ENCODE peak calls at places on chromosome 20, in eight cellular contexts. L is CD8-positive, alpha-beta T cell; J is RPMI8226; U is caudate nucleus; X is choroid plexus epithelial cell; E is KG1; C is stimulated activated CD4-positive, alpha-beta T cell treated with anti-CD3 and anti-CD28 coated beads, Interleukin-1b, Interleukin-23, amount 100 ng/mL, for 1 hour; W is GM19239. M is an unnamed sample.

GRCh38 chr20:25259788-25260254 is 11.9 kb downstream of the PYGB start:
- DNase-seq in L (no peak), J (no peak), C (no peak), X (no peak), W (no peak), U (no peak), E (no peak), M (no peak)

GRCh38 chr20:41643504-41643938 is 25.3 kb upstream of the CHD6 start:
- DNase-seq in U (peak), X (peak), J (no peak), L (no peak), C (no peak), E (no peak), W (no peak), M (no peak)

GRCh38 chr20:22374678-22375590 is 209.4 kb downstream of the FOXA2 start:
- DNase-seq in U (no peak), C (no peak), W (no peak), J (no peak), X (peak), E (no peak), L (no peak), M (no peak)

GRCh38 chr20:33437141-33437911 is 6.2 kb downstream of the SNTA1 start:
- DNase-seq in W (no peak), J (peak), U (peak), X (peak), L (no peak), E (no peak), C (no peak), M (peak)

GRCh38 chr20:3663031-3663701 is at the start of gene GFRA4:
- DNase-seq in U (no peak), E (no peak), C (no peak), W (no peak), L (no peak), X (no peak), J (no peak), M (no peak)

GRCh38 chr20:32521780-32522524 is 63.2 kb downstream of the NOL4L start:
- DNase-seq in J (peak), C (no peak), L (peak), X (peak), U (peak), E (no peak), W (peak), M (peak)

GRCh38 chr20:1937316-1937976 is 42.2 kb downstream of the SIRPA start:
- DNase-seq in J (no peak), C (no peak), E (no peak), X (no peak), U (no peak), W (no peak), L (no peak), M (no peak)

GRCh38 chr20:38355161-38356012 is 9.1 kb downstream of the LBP start:
- DNase-seq in W (no peak), J (peak), U (no peak), X (no peak), L (no peak), E (no peak), C (no peak), M (no peak)

GRCh38 chr20:15842872-15843271 is 730.4 kb downstream of the KIF16B start:
- DNase-seq in J (no peak), X (no peak), E (no peak), W (peak), C (no peak), L (no peak), U (no peak), M (no peak)

GRCh38 chr20:63381781-63382431 is 20.8 kb upstream of the CHRNA4 start:
- DNase-seq in E (no peak), L (no peak), W (peak), U (no peak), C (no peak), X (peak), J (no peak), M (no peak)

GRCh38 chr20:51420111-51420510 is 122.4 kb downstream of the NFATC2 start:
- DNase-seq in J (no peak), E (no peak), L (no peak), U (no peak), W (no peak), X (peak), C (no peak), M (no peak)

GRCh38 chr20:12989586-12989985 is 19.2 kb upstream of the SPTLC3 start:
- DNase-seq in U (no peak), E (no peak), L (no peak), J (no peak), C (no peak), W (no peak), X (no peak), M (no peak)

GRCh38 chr20:54479138-54479906 is 3.9 kb downstream of the DOK5 start:
- DNase-seq in X (no peak), E (no peak), J (peak), W (peak), L (no peak), C (no peak), U (no peak), M (no peak)

GRCh38 chr20:36676701-36677421 is 30.9 kb upstream of the SLA2 start:
- DNase-seq in E (no peak), U (no peak), W (no peak), J (no peak), L (no peak), X (no peak), C (no peak), M (no peak)

GRCh38 chr20:58639182-58640146 is 11.6 kb upstream of the STX16 start:
- DNase-seq in X (no peak), J (no peak), L (no peak), C (no peak), U (no peak), E (no peak), W (no peak), M (no peak)

GRCh38 chr20:35491823-35492222 is 36.4 kb downstream of the CEP250 start:
- DNase-seq in J (no peak), X (peak), U (no peak), L (no peak), W (no peak), C (no peak), E (no peak), M (no peak)

GRCh38 chr20:51500311-51500710 is 42.2 kb downstream of the NFATC2 start:
- DNase-seq in W (peak), J (no peak), X (no peak), E (no peak), U (peak), L (peak), C (peak), M (no peak)

GRCh38 chr20:37414636-37415035 is 68.7 kb downstream of the SRC start:
- DNase-seq in J (no peak), X (no peak), E (no peak), W (no peak), L (no peak), U (no peak), C (no peak), M (no peak)

GRCh38 chr20:64102647-64103354 is 4.6 kb downstream of the NPBWR2 start:
- DNase-seq in W (no peak), X (no peak), U (no peak), C (no peak), J (peak), E (no peak), L (no peak), M (peak)

GRCh38 chr20:2132461-2132901 is 30.9 kb downstream of the STK35 start:
- DNase-seq in C (no peak), W (no peak), L (no peak), E (no peak), X (no peak), J (no peak), U (no peak), M (no peak)

GRCh38 chr20:38723982-38724602 is at the start of gene SLC32A1:
- DNase-seq in X (no peak), J (no peak), E (no peak), U (peak), C (no peak), W (peak), L (no peak), M (no peak)

GRCh38 chr20:5136096-5136495 is 9.3 kb downstream of the CDS2 start:
- DNase-seq in X (no peak), J (no peak), E (no peak), U (no peak), L (no peak), W (no peak), C (no peak), M (no peak)

GRCh38 chr20:62618622-62619529 is 23.4 kb upstream of the SLCO4A1 start:
- DNase-seq in J (peak), X (no peak), W (no peak), E (peak), U (no peak), C (no peak), L (no peak), M (no peak)

GRCh38 chr20:38864662-38865061 is 59.2 kb downstream of the PPP1R16B start:
- DNase-seq in X (no peak), U (no peak), C (no peak), W (no peak), E (no peak), J (no peak), L (no peak), M (no peak)

GRCh38 chr20:63098195-63098810 is 91.5 kb upstream of the BHLHE23 start:
- DNase-seq in C (no peak), L (no peak), J (no peak), W (no peak), X (no peak), E (no peak), U (no peak), M (peak)

GRCh38 chr20:58792426-58792825 is 58.3 kb downstream of the GNAS-AS1 start:
- DNase-seq in J (no peak), X (no peak), L (no peak), C (no peak), E (no peak), U (no peak), W (no peak), M (no peak)

GRCh38 chr20:43799741-43800140 is 72.9 kb upstream of the GTSF1L start:
- DNase-seq in W (no peak), U (no peak), X (no peak), C (no peak), L (no peak), E (no peak), J (no peak), M (no peak)

GRCh38 chr20:11090751-11091150 is 417.0 kb upstream of the JAG1 start:
- DNase-seq in W (no peak), U (no peak), C (no peak), E (no peak), J (no peak), X (no peak), L (no peak), M (no peak)

GRCh38 chr20:24004470-24004869 is 15.9 kb upstream of the GGTLC1 start:
- DNase-seq in X (no peak), C (no peak), W (no peak), L (no peak), J (no peak), E (no peak), U (no peak), M (no peak)

GRCh38 chr20:58554541-58554940 is 39.3 kb upstream of the APCDD1L start:
- DNase-seq in U (no peak), X (no peak), J (no peak), C (no peak), L (no peak), W (no peak), E (no peak), M (no peak)

GRCh38 chr20:37727247-37727956 is 33.6 kb downstream of the CTNNBL1 start:
- DNase-seq in E (no peak), W (no peak), C (no peak), J (no peak), L (no peak), X (peak), U (no peak), M (no peak)

GRCh38 chr20:35312348-35312747 is 20.1 kb upstream of the FAM83C start:
- DNase-seq in E (no peak), J (no peak), W (no peak), U (no peak), C (no peak), X (peak), L (no peak), M (no peak)

GRCh38 chr20:208937-209566 is 18.0 kb upstream of the DEFB129 start:
- DNase-seq in W (no peak), J (peak), U (no peak), E (no peak), L (no peak), X (peak), C (no peak), M (no peak)

GRCh38 chr20:17848649-17849048 is 119.9 kb downstream of the SNX5 start:
- DNase-seq in L (no peak), W (no peak), E (no peak), C (no peak), X (no peak), J (peak), U (no peak), M (no peak)

GRCh38 chr20:1700990-1701389 is 43.4 kb upstream of the SIRPG start:
- DNase-seq in J (no peak), L (no peak), C (no peak), E (no peak), U (no peak), W (no peak), X (peak), M (no peak)

GRCh38 chr20:47262008-47262364 is 94.5 kb downstream of the ZMYND8 start:
- DNase-seq in J (no peak), L (no peak), E (no peak), C (no peak), W (no peak), U (no peak), X (no peak), M (no peak)

GRCh38 chr20:63312690-63313348 is 19.8 kb downstream of the COL20A1 start:
- DNase-seq in X (no peak), E (no peak), J (no peak), U (peak), C (no peak), W (no peak), L (no peak), M (peak)

GRCh38 chr20:38649275-38649891 is 47.8 kb downstream of the ARHGAP40 start:
- DNase-seq in W (no peak), L (no peak), J (peak), U (peak), C (no peak), X (peak), E (no peak), M (no peak)

GRCh38 chr20:23396961-23397620 is 24.2 kb downstream of the NAPB start:
- DNase-seq in X (peak), E (no peak), L (no peak), W (no peak), J (no peak), C (no peak), U (no peak), M (no peak)